ENCODE peak calls at places on chromosomes 1 and 21, in ten cellular contexts. P, T, G, S, D, M, U, Q, J and X are unnamed samples.

GRCh38 chr1:62237950-62238374 is 43.3 kb downstream of the L1TD1 start:
- DNase-seq in J (no peak), P (no peak), M (no peak), U (no peak), Q (no peak), D (no peak), S (no peak), G (no peak), T (no peak), X (no peak)

GRCh38 chr1:34013958-34014737 is 150.3 kb downstream of the HMGB4 start:
- DNase-seq in P (peak), U (peak), M (peak), S (no peak), D (peak), G (peak), T (no peak), Q (no peak), J (peak), X (no peak)

GRCh38 chr1:38929476-38929875 is 12.2 kb downstream of the RHBDL2 start:
- DNase-seq in J (peak), T (no peak), S (no peak), D (no peak), U (no peak), G (no peak), P (no peak), M (no peak), Q (no peak), X (no peak)

GRCh38 chr1:29635501-29636263 is 399.4 kb downstream of the PTPRU start:
- DNase-seq in Q (no peak), G (peak), M (no peak), S (no peak), U (no peak), J (no peak), P (no peak), T (no peak), D (no peak), X (peak)

GRCh38 chr1:51648180-51649109 is 31.6 kb downstream of the OSBPL9 start:
- DNase-seq in Q (peak), M (no peak), D (no peak), G (no peak), U (peak), T (no peak), P (peak), S (no peak), J (no peak), X (no peak)

GRCh38 chr1:201634261-201634660 is 95.3 kb downstream of the NAV1 start:
- DNase-seq in D (no peak), M (no peak), J (no peak), Q (peak), G (no peak), T (no peak), U (no peak), S (no peak), P (peak), X (no peak)

GRCh38 chr1:206606867-206607266 is 5.4 kb downstream of the EIF2D start:
- DNase-seq in P (peak), Q (no peak), D (no peak), M (no peak), S (no peak), T (peak), U (peak), J (peak), G (no peak), X (no peak)

GRCh38 chr1:212670882-212671281 is 28.8 kb downstream of the BATF3 start:
- DNase-seq in M (no peak), J (no peak), U (no peak), G (no peak), T (no peak), Q (no peak), D (no peak), S (no peak), P (no peak), X (no peak)

GRCh38 chr1:220521755-220522154 is 6.2 kb upstream of the MARK1 start:
- DNase-seq in U (no peak), D (no peak), S (no peak), J (peak), P (no peak), G (no peak), M (no peak), Q (no peak), T (peak), X (no peak)

GRCh38 chr1:39409055-39409816 is 82.2 kb upstream of the BMP8A start:
- DNase-seq in M (peak), U (peak), J (peak), G (no peak), S (no peak), T (peak), P (peak), D (peak), Q (peak), X (peak)

GRCh38 chr21:31181089-31181757 is 142.9 kb upstream of the KRTAP19-8 start:
- DNase-seq in G (no peak), M (no peak), T (no peak), U (no peak), S (peak), Q (no peak), P (no peak), J (no peak), D (no peak), X (no peak)

GRCh38 chr1:55420866-55421265 is 205.7 kb upstream of the USP24 start:
- DNase-seq in T (no peak), G (no peak), Q (no peak), M (no peak), S (no peak), J (no peak), P (peak), U (no peak), D (no peak), X (no peak)

GRCh38 chr1:240004086-240004749 is 87.5 kb upstream of the FMN2 start:
- DNase-seq in M (no peak), J (peak), S (no peak), P (peak), D (peak), U (no peak), G (no peak), T (no peak), Q (no peak), X (no peak)

GRCh38 chr1:70941563-70941962 is 106.1 kb downstream of the PTGER3 start:
- DNase-seq in D (no peak), T (no peak), J (no peak), S (no peak), P (no peak), Q (no peak), U (no peak), G (no peak), M (no peak), X (no peak)

GRCh38 chr1:93738075-93738622 is 56.5 kb upstream of the BCAR3 start:
- DNase-seq in S (no peak), Q (peak), G (no peak), T (no peak), D (no peak), P (peak), M (no peak), J (no peak), U (no peak), X (no peak)

GRCh38 chr21:42093991-42094417 is 22.9 kb downstream of the UMODL1 start:
- DNase-seq in Q (peak), J (no peak), T (no peak), U (peak), P (peak), G (no peak), M (no peak), D (no peak), S (no peak), X (no peak)

GRCh38 chr1:171740987-171741871 is 636 bp downstream of the VAMP4 start:
- DNase-seq in D (no peak), T (peak), Q (peak), S (peak), P (peak), G (no peak), M (peak), J (peak), U (peak), X (peak)

GRCh38 chr21:23119491-23119890 is 2121.3 kb downstream of the NCAM2 start:
- DNase-seq in G (no peak), Q (no peak), J (no peak), S (no peak), U (no peak), P (no peak), D (no peak), T (no peak), M (no peak), X (no peak)

GRCh38 chr21:35226960-35227741 is 178.0 kb upstream of the RUNX1 start:
- DNase-seq in G (no peak), P (no peak), M (no peak), U (no peak), T (peak), Q (no peak), J (no peak), D (no peak), S (peak), X (no peak)

GRCh38 chr1:188668083-188668482 is 1809.6 kb downstream of the BRINP3 start:
- DNase-seq in J (peak), P (no peak), Q (no peak), S (no peak), D (no peak), M (no peak), G (no peak), U (no peak), T (no peak), X (no peak)

GRCh38 chr1:2258996-2259395 is 30.9 kb downstream of the SKI start:
- DNase-seq in M (no peak), J (no peak), S (peak), G (no peak), U (no peak), P (no peak), T (no peak), Q (no peak), D (no peak), X (no peak)

GRCh38 chr1:206935491-206936067 is 10.7 kb downstream of the PIGR start:
- DNase-seq in M (no peak), J (peak), D (peak), U (peak), P (peak), G (peak), T (no peak), Q (no peak), S (no peak), X (no peak)

GRCh38 chr1:168202941-168203654 is 22.7 kb upstream of the SFT2D2 start:
- DNase-seq in Q (peak), T (no peak), P (peak), S (no peak), J (no peak), D (no peak), M (no peak), U (no peak), G (no peak), X (no peak)

GRCh38 chr21:37071561-37072238 is 1.2 kb downstream of the PIGP start:
- DNase-seq in D (no peak), U (peak), S (no peak), P (peak), G (no peak), M (peak), Q (peak), T (peak), J (no peak), X (peak)